ENCODE peak calls at places on chromosomes 13 and 19, in eight cellular contexts. O is PC-3; W is GM23338; N is psoas muscle; X is CD8-positive, alpha-beta memory T cell; T is effector memory CD4-positive, alpha-beta T cell; I is breast epithelium; L is brain microvascular endothelial cell. Z is an unnamed sample. For H3K36me3, the result is how much of the 10 kb centered on the place peaks cover.

GRCh38 chr13:42176286-42176685 is 95.7 kb upstream of the AKAP11 start:
- DNase-seq in O (no peak), W (no peak), N (no peak), X (no peak), T (no peak), I (no peak), L (no peak), Z (no peak)

GRCh38 chr13:98318263-98318878 is 141.3 kb upstream of the RNF113B start:
- DNase-seq in O (no peak), W (no peak), N (no peak), X (no peak), T (no peak), I (no peak), L (no peak), Z (no peak)

GRCh38 chr19:57419439-57419838 is 8.5 kb downstream of the ZNF17 start:
- DNase-seq in O (no peak), W (no peak), N (no peak), X (no peak), T (no peak), I (no peak), L (no peak), Z (no peak)

GRCh38 chr19:17215125-17215971 is at the start of gene USE1:
- DNase-seq in O (peak), W (peak), N (peak), X (peak), T (peak), I (peak), L (peak), Z (peak)

GRCh38 chr19:5014941-5015340 is 46.0 kb downstream of the KDM4B start:
- DNase-seq in O (no peak), W (no peak), N (no peak), X (no peak), T (no peak), I (no peak), L (no peak), Z (no peak)

GRCh38 chr19:1651548-1652394 is 644 bp downstream of the TCF3 start:
- DNase-seq in O (no peak), W (peak), N (peak), X (peak), T (peak), I (no peak), L (no peak), Z (peak)

GRCh38 chr19:48279747-48280146 is 9.9 kb downstream of the ZNF114 start:
- DNase-seq in O (no peak), W (no peak), N (no peak), X (no peak), T (no peak), I (no peak), L (no peak), Z (no peak)

GRCh38 chr19:10887616-10888367 is 16.4 kb downstream of the CARM1 start:
- DNase-seq in O (no peak), W (no peak), N (no peak), X (no peak), T (no peak), I (no peak), L (no peak), Z (no peak)

GRCh38 chr13:61350351-61350750 is 65.3 kb downstream of the PCDH20 start:
- DNase-seq in O (no peak), W (no peak), N (no peak), X (no peak), T (no peak), I (no peak), L (no peak), Z (no peak)

GRCh38 chr19:39197808-39198207 is 1.0 kb downstream of the NCCRP1 start:
- DNase-seq in O (peak), W (no peak), N (no peak), X (no peak), T (no peak), I (no peak), L (no peak), Z (no peak)

GRCh38 chr19:41872384-41872774 is 4.7 kb upstream of the CD79A start:
- DNase-seq in O (no peak), W (no peak), N (no peak), X (no peak), T (no peak), I (no peak), L (no peak), Z (no peak)

GRCh38 chr13:98535501-98536357 is 41.2 kb downstream of the STK24 start:
- DNase-seq in O (peak), W (no peak), N (no peak), X (no peak), T (no peak), I (no peak), L (no peak), Z (no peak)

GRCh38 chr19:12000152-12000981 is 35.1 kb downstream of the ZNF433 start:
- DNase-seq in O (no peak), W (no peak), N (no peak), X (no peak), T (no peak), I (no peak), L (peak), Z (no peak)

GRCh38 chr13:26660761-26661160 is 99.8 kb downstream of the GPR12 start:
- DNase-seq in O (no peak), W (no peak), N (no peak), X (no peak), T (no peak), I (no peak), L (no peak), Z (no peak)

GRCh38 chr19:14536926-14537692 is 7.7 kb downstream of the TECR start:
- DNase-seq in O (peak), W (peak), N (peak), X (no peak), T (no peak), I (peak), L (peak), Z (peak)

GRCh38 chr19:15672580-15673175 is at the start of gene CYP4F12:
- DNase-seq in O (peak), W (peak), N (peak), X (no peak), T (no peak), I (peak), L (no peak), Z (peak)

GRCh38 chr19:40323705-40324104 is 24.5 kb downstream of the C19orf47 start:
- DNase-seq in O (no peak), W (no peak), N (no peak), X (no peak), T (no peak), I (peak), L (no peak), Z (no peak)
- H3K36me3 ChIP-seq in O (under half), W (under half), N (half or more), X (under half), T (half or more), I (under half), L (half or more), Z (half or more)

GRCh38 chr19:344625-345319 is at the start of gene MIER2:
- DNase-seq in O (peak), W (peak), N (peak), X (peak), T (peak), I (peak), L (peak), Z (peak)
- H3K27ac ChIP-seq in O (peak), W (no peak), N (peak), X (peak), T (peak), I (peak), L (peak), Z (peak)

GRCh38 chr13:52411629-52412028 is 5.7 kb upstream of the THSD1 start:
- DNase-seq in O (peak), W (no peak), N (no peak), X (no peak), T (no peak), I (no peak), L (peak), Z (no peak)

GRCh38 chr13:52419080-52419479 is 13.1 kb upstream of the THSD1 start:
- DNase-seq in O (no peak), W (no peak), N (no peak), X (no peak), T (no peak), I (no peak), L (no peak), Z (no peak)

GRCh38 chr13:52414051-52414450 is 8.1 kb upstream of the THSD1 start:
- DNase-seq in O (no peak), W (no peak), N (no peak), X (no peak), T (no peak), I (no peak), L (no peak), Z (no peak)

GRCh38 chr13:52412128-52412527 is 6.2 kb upstream of the THSD1 start:
- DNase-seq in O (no peak), W (no peak), N (no peak), X (no peak), T (no peak), I (no peak), L (no peak), Z (no peak)

GRCh38 chr13:52414963-52415362 is 9.0 kb upstream of the THSD1 start:
- DNase-seq in O (no peak), W (no peak), N (no peak), X (no peak), T (no peak), I (no peak), L (peak), Z (no peak)
- H3K36me3 ChIP-seq in O (under half), W (under half), N (half or more), X (under half), T (under half), I (under half), L (under half), Z (under half)

GRCh38 chr19:54162241-54162805 is 2.8 kb upstream of the LENG1 start:
- DNase-seq in O (peak), W (peak), N (peak), X (peak), T (peak), I (peak), L (peak), Z (peak)

GRCh38 chr19:54165222-54165621 is 5.7 kb upstream of the LENG1 start:
- DNase-seq in O (no peak), W (peak), N (no peak), X (no peak), T (no peak), I (no peak), L (no peak), Z (no peak)

GRCh38 chr19:54160948-54161347 is 1.4 kb upstream of the LENG1 start:
- DNase-seq in O (peak), W (peak), N (no peak), X (no peak), T (no peak), I (no peak), L (no peak), Z (no peak)

GRCh38 chr19:54164369-54165068 is 5.0 kb upstream of the LENG1 start:
- DNase-seq in O (peak), W (peak), N (no peak), X (peak), T (peak), I (no peak), L (no peak), Z (peak)

DNA sequence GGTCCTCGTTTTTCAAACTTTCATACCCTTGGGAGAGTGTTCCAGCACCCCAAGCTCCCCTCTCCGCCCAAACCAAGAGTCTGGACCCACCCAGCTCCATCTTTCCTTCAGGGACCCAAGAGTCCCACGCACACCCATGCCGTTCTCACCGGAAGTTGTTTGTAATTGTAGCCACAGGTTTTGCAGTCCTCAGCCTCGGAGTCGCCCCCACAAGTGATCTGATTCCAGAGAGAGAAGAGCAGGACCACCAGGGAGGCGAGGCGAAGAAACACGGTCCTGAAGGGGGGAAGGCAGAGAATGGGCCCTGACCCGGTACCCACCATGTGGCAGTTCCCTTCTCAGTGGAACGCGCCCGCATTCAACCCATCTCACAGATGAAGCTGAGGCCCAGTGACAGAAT is 3.4 kb upstream of the LENG1 start:
- DNase-seq in O (no peak), W (no peak), N (no peak), X (no peak), T (no peak), I (no peak), L (no peak), Z (no peak)
- H3K27ac ChIP-seq in O (no peak), W (no peak), N (no peak), X (peak), T (no peak), I (peak), L (no peak), Z (no peak)

GRCh38 chr19:18843960-18844359 is 12.2 kb downstream of the UPF1 start:
- DNase-seq in O (no peak), W (no peak), N (no peak), X (no peak), T (no peak), I (no peak), L (peak), Z (no peak)
- H3K36me3 ChIP-seq in O (under half), W (under half), N (under half), X (under half), T (under half), I (under half), L (under half), Z (under half)

DNA sequence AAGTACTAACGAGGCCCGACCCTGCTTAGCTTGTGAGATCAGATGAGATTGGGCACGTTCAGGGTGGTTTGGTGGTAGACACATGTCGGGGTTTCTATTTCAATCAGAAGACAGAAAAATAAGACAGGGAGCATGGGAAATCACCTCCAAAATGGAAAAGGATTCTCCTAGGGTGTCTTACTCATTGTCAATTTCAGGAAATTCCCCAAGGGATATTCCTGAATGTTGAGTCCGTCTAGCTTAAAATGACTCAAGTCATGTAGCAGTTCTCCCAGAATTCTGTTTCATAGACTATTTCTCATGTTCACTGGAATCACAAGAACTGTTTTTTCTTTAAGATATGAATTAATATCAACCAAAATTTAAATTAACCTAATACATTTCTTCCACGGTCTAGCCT is 380.1 kb downstream of the EFNB2 start:
- DNase-seq in O (peak), W (no peak), N (no peak), X (no peak), T (no peak), I (no peak), L (no peak), Z (no peak)
- H3K27ac ChIP-seq in O (peak), W (no peak), N (no peak), X (no peak), T (no peak), I (no peak), L (peak), Z (no peak)

GRCh38 chr13:77113496-77113895 is 86.5 kb upstream of the FBXL3 start:
- DNase-seq in O (no peak), W (peak), N (no peak), X (no peak), T (no peak), I (no peak), L (no peak), Z (no peak)
- H3K36me3 ChIP-seq in O (under half), W (under half), N (under half), X (under half), T (under half), I (under half), L (under half), Z (under half)

GRCh38 chr13:110216403-110217041 is 90.4 kb downstream of the COL4A1 start:
- DNase-seq in O (no peak), W (no peak), N (peak), X (no peak), T (no peak), I (no peak), L (peak), Z (no peak)

GRCh38 chr13:110216006-110216402 is 91.0 kb downstream of the COL4A1 start:
- DNase-seq in O (no peak), W (no peak), N (no peak), X (no peak), T (no peak), I (no peak), L (no peak), Z (no peak)

GRCh38 chr13:110218601-110219201 is 88.3 kb downstream of the COL4A1 start:
- DNase-seq in O (no peak), W (no peak), N (no peak), X (no peak), T (no peak), I (no peak), L (peak), Z (no peak)

GRCh38 chr13:110215606-110216005 is 91.4 kb downstream of the COL4A1 start:
- DNase-seq in O (no peak), W (no peak), N (no peak), X (no peak), T (no peak), I (no peak), L (no peak), Z (no peak)

GRCh38 chr13:110217811-110218210 is 89.1 kb downstream of the COL4A1 start:
- DNase-seq in O (no peak), W (no peak), N (no peak), X (no peak), T (no peak), I (no peak), L (no peak), Z (no peak)
- H3K27ac ChIP-seq in O (no peak), W (no peak), N (peak), X (no peak), T (no peak), I (no peak), L (peak), Z (peak)

GRCh38 chr13:112825875-112826274 is 136.0 kb downstream of the ATP11A start:
- DNase-seq in O (no peak), W (no peak), N (no peak), X (no peak), T (no peak), I (no peak), L (no peak), Z (no peak)

GRCh38 chr13:112826565-112826964 is 136.7 kb downstream of the ATP11A start:
- DNase-seq in O (no peak), W (no peak), N (no peak), X (no peak), T (no peak), I (no peak), L (no peak), Z (no peak)

GRCh38 chr13:112825071-112825470 is 135.2 kb downstream of the ATP11A start:
- DNase-seq in O (no peak), W (no peak), N (no peak), X (no peak), T (no peak), I (no peak), L (no peak), Z (no peak)

GRCh38 chr13:112822851-112823250 is 133.0 kb downstream of the ATP11A start:
- DNase-seq in O (no peak), W (no peak), N (no peak), X (no peak), T (no peak), I (no peak), L (no peak), Z (no peak)

DNA sequence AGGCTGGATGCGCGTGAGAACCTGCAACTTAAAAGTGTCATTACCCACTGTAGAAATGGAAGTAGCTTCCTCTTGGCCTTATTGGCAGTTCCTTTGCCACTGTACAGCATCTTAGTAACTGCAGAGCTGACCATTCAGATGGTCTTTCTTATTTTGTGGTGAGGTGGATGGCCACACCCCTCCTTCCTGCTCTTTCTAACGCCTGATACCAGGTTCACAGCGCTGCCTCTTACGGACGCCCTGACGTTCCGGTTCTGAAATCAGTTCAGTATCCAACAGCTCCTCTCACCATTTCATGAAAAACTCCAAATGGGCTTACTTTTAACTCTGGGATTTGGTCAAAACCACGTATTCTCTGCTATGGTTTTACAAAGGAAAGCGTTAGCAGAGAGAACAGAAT is 134.6 kb downstream of the ATP11A start:
- DNase-seq in O (no peak), W (no peak), N (no peak), X (no peak), T (no peak), I (no peak), L (no peak), Z (no peak)
- H3K36me3 ChIP-seq in O (under half), W (under half), N (half or more), X (under half), T (half or more), I (under half), L (under half), Z (under half)

Z was measured in A673.